ENCODE peak calls at places on chromosomes 12 and 14, in four cellular contexts. B is RWPE2, O is mesenteric fat pad, I is H4. V is an unnamed sample.
A peak's percentile ranks its signal among the peaks of the same experiment; 100 is the strongest.

GRCh38 chr14:35435177-35435576 is 30.6 kb upstream of the NFKBIA start:
- DNase-seq in B (no peak), O (no peak), I (no peak), V (no peak)

GRCh38 chr12:99111600-99111999 is 466.5 kb downstream of the APAF1 start:
- DNase-seq in B (no peak), O (no peak), I (no peak), V (no peak)

GRCh38 chr12:49233842-49234526 is 30.9 kb upstream of the TUBA1C start:
- DNase-seq in B (no peak), O (no peak), I (no peak), V (no peak)

GRCh38 chr14:105072892-105073719 is 7.9 kb upstream of the GPR132 start:
- DNase-seq in B (peak; percentile 71), O (no peak), I (no peak), V (no peak)

GRCh38 chr12:103561174-103561573 is 25.9 kb upstream of the STAB2 start:
- DNase-seq in B (no peak), O (no peak), I (no peak), V (no peak)

GRCh38 chr12:88578821-88579518 is 1.3 kb downstream of the KITLG start:
- DNase-seq in B (no peak), O (no peak), I (no peak), V (no peak)

GRCh38 chr14:78356406-78356805 is 186.2 kb downstream of the NRXN3 start:
- DNase-seq in B (no peak), O (no peak), I (no peak), V (no peak)

GRCh38 chr12:49974231-49974675 is 1.5 kb downstream of the AQP6 start:
- DNase-seq in B (no peak), O (no peak), I (no peak), V (no peak)

GRCh38 chr14:103081951-103082350 is 2.1 kb upstream of the LBHD2 start:
- DNase-seq in B (no peak), O (no peak), I (no peak), V (no peak)

GRCh38 chr12:44019118-44019517 is 183.2 kb downstream of the TMEM117 start:
- DNase-seq in B (no peak), O (no peak), I (no peak), V (no peak)

GRCh38 chr12:88328056-88328455 is 185.9 kb downstream of the TMTC3 start:
- DNase-seq in B (no peak), O (no peak), I (no peak), V (no peak)

GRCh38 chr14:27222671-27223070 is 624.8 kb upstream of the NOVA1 start:
- DNase-seq in B (no peak), O (no peak), I (no peak), V (no peak)

GRCh38 chr12:112843272-112843671 is 51.7 kb downstream of the RPH3A start:
- DNase-seq in B (no peak), O (no peak), I (no peak), V (no peak)

GRCh38 chr12:16323010-16323409 is 24.4 kb upstream of the MGST1 start:
- DNase-seq in B (no peak), O (no peak), I (no peak), V (no peak)

GRCh38 chr12:57384512-57384911 is 46.3 kb downstream of the R3HDM2 start:
- DNase-seq in B (no peak), O (no peak), I (no peak), V (no peak)

GRCh38 chr14:50373959-50374358 is 22.7 kb downstream of the CDKL1 start:
- DNase-seq in B (no peak), O (no peak), I (no peak), V (no peak)

GRCh38 chr14:22002860-22003284 is 329.3 kb upstream of the OR4E1 start:
- DNase-seq in B (no peak), O (no peak), I (peak; percentile 63), V (no peak)

GRCh38 chr14:50061664-50062437 is 54.5 kb downstream of the VCPKMT start:
- DNase-seq in B (no peak), O (peak; percentile 81), I (peak; percentile 88), V (no peak)

GRCh38 chr12:75275702-75276101 is 54.4 kb downstream of the CAPS2 start:
- DNase-seq in B (no peak), O (no peak), I (no peak), V (no peak)

GRCh38 chr12:117494833-117495714 is 133.6 kb upstream of the NOS1 start:
- DNase-seq in B (no peak), O (peak; percentile 35), I (no peak), V (no peak)

GRCh38 chr12:105554223-105554678 is 223.8 kb downstream of the C12orf75 start:
- DNase-seq in B (no peak), O (no peak), I (no peak), V (no peak)

GRCh38 chr12:108694812-108695278 is 36.5 kb downstream of the CORO1C start:
- DNase-seq in B (no peak), O (no peak), I (no peak), V (no peak)

GRCh38 chr14:67137744-67138371 is 51.4 kb upstream of the GARIN2 start:
- DNase-seq in B (no peak), O (no peak), I (peak; percentile 7), V (no peak)

GRCh38 chr14:68683326-68683725 is 109.5 kb downstream of the ZFP36L1 start:
- DNase-seq in B (no peak), O (no peak), I (no peak), V (no peak)

GRCh38 chr14:99435327-99435726 is 45.3 kb downstream of the SETD3 start:
- DNase-seq in B (no peak), O (no peak), I (no peak), V (no peak)

GRCh38 chr12:6347367-6348338 is 5.8 kb upstream of the TNFRSF1A start:
- DNase-seq in B (no peak), O (no peak), I (no peak), V (no peak)

GRCh38 chr12:49548822-49549648 is 10.2 kb downstream of the KCNH3 start:
- DNase-seq in B (no peak), O (no peak), I (no peak), V (no peak)

V was measured in BJ.